ENCODE peak calls at places on chromosomes 7 and 10, in six cellular contexts. K is CD4-positive, alpha-beta memory T cell; S is NCI-H2081; F is stimulated activated CD8-positive, alpha-beta memory T cell treated with anti-CD3 and anti-CD28 coated beads, Interleukin-2, amount 100 ng/mL, for 1 hour; O is Daoy; T is lung microvascular endothelial cell. P is an unnamed sample.

GRCh38 chr7:134485202-134485601 is 26.3 kb upstream of the AKR1B1 start:
- DNase-seq in K (no peak), O (no peak), S (no peak), T (no peak), F (no peak), P (no peak)

GRCh38 chr10:77571490-77571889 is 66.1 kb downstream of the KCNMA1 start:
- DNase-seq in K (no peak), F (no peak), T (no peak), O (no peak), S (peak), P (no peak)

GRCh38 chr10:73922007-73922863 is 11.3 kb downstream of the PLAU start:
- DNase-seq in K (peak), S (no peak), F (no peak), O (no peak), T (no peak), P (no peak)

GRCh38 chr7:142104550-142105527 is 6.7 kb upstream of the MGAM2 start:
- DNase-seq in F (no peak), T (no peak), K (no peak), O (no peak), S (no peak), P (no peak)

GRCh38 chr10:97596101-97597055 is 6.9 kb downstream of the C10orf62 start:
- DNase-seq in S (no peak), T (peak), O (peak), K (no peak), F (no peak), P (peak)

GRCh38 chr7:117092801-117093200 is 139.5 kb downstream of the ST7 start:
- DNase-seq in F (no peak), S (no peak), T (no peak), K (no peak), O (no peak), P (no peak)

GRCh38 chr7:86668315-86668714 is 24.6 kb downstream of the GRM3 start:
- DNase-seq in S (no peak), T (no peak), F (no peak), O (no peak), K (no peak), P (no peak)

GRCh38 chr7:133110312-133110711 is 28.4 kb upstream of the CHCHD3 start:
- DNase-seq in K (no peak), S (no peak), T (no peak), F (no peak), O (no peak), P (no peak)

GRCh38 chr10:77192402-77192801 is 445.2 kb downstream of the KCNMA1 start:
- DNase-seq in F (no peak), S (no peak), O (no peak), K (no peak), T (no peak), P (no peak)

GRCh38 chr10:58776613-58777318 is 264.1 kb downstream of the BICC1 start:
- DNase-seq in T (no peak), F (no peak), S (no peak), K (no peak), O (no peak), P (no peak)

GRCh38 chr10:48705407-48705938 is 20.8 kb downstream of the WDFY4 start:
- DNase-seq in S (no peak), K (no peak), O (no peak), F (no peak), T (no peak), P (no peak)

GRCh38 chr7:17367502-17367901 is 69.0 kb downstream of the AHR start:
- DNase-seq in O (no peak), K (no peak), S (no peak), T (no peak), F (no peak), P (no peak)

GRCh38 chr10:92173996-92174395 is 116.9 kb downstream of the CPEB3 start:
- DNase-seq in T (no peak), O (no peak), S (no peak), F (no peak), K (no peak), P (no peak)

GRCh38 chr7:53398566-53398965 is 363.1 kb downstream of the POM121L12 start:
- DNase-seq in O (no peak), T (no peak), S (no peak), K (no peak), F (no peak), P (peak)

GRCh38 chr10:67612577-67613537 is 83.1 kb downstream of the CTNNA3 start:
- DNase-seq in K (peak), F (peak), S (no peak), T (no peak), O (peak), P (peak)

P was measured in RCC 7860.